ENCODE peak calls at places on chromosomes 13 and 19, in nine cellular contexts. One of them, this sample, is unnamed.

GRCh38 chr13:48448963-48449614 is 36.2 kb upstream of the LPAR6 start:
- DNase-seq in esophagus muscularis mucosa: no peak
- DNase-seq in cardiac fibroblast: peak
- DNase-seq in right atrium auricular region: no peak
- DNase-seq in endothelial cell: no peak
- DNase-seq in left ventricle myocardium inferior: no peak
- DNase-seq in K562: no peak
- DNase-seq in HFF-Myc: no peak
- DNase-seq in thyroid gland: no peak
- DNase-seq in this sample: no peak

GRCh38 chr13:90867336-90867683 is 480.2 kb upstream of the MIR17HG start:
- DNase-seq in esophagus muscularis mucosa: no peak
- DNase-seq in cardiac fibroblast: peak
- DNase-seq in right atrium auricular region: peak
- DNase-seq in endothelial cell: peak
- DNase-seq in left ventricle myocardium inferior: peak
- DNase-seq in K562: peak
- DNase-seq in HFF-Myc: peak
- DNase-seq in thyroid gland: peak
- DNase-seq in this sample: no peak

GRCh38 chr13:38103851-38104250 is 234.3 kb upstream of the TRPC4 start:
- DNase-seq in esophagus muscularis mucosa: no peak
- DNase-seq in cardiac fibroblast: peak
- DNase-seq in right atrium auricular region: no peak
- DNase-seq in endothelial cell: no peak
- DNase-seq in left ventricle myocardium inferior: no peak
- DNase-seq in K562: no peak
- DNase-seq in HFF-Myc: no peak
- DNase-seq in thyroid gland: no peak
- DNase-seq in this sample: no peak

GRCh38 chr19:30089086-30089665 is 147.1 kb downstream of the URI1 start:
- DNase-seq in esophagus muscularis mucosa: no peak
- DNase-seq in cardiac fibroblast: no peak
- DNase-seq in right atrium auricular region: no peak
- DNase-seq in endothelial cell: no peak
- DNase-seq in left ventricle myocardium inferior: no peak
- DNase-seq in K562: no peak
- DNase-seq in HFF-Myc: no peak
- DNase-seq in thyroid gland: no peak
- DNase-seq in this sample: no peak

GRCh38 chr13:74641586-74641985 is 507.4 kb upstream of the KLF12 start:
- DNase-seq in esophagus muscularis mucosa: no peak
- DNase-seq in cardiac fibroblast: peak
- DNase-seq in right atrium auricular region: no peak
- DNase-seq in endothelial cell: no peak
- DNase-seq in left ventricle myocardium inferior: no peak
- DNase-seq in K562: no peak
- DNase-seq in HFF-Myc: no peak
- DNase-seq in thyroid gland: peak
- DNase-seq in this sample: no peak

GRCh38 chr13:38530492-38530891 is 156.4 kb upstream of the FREM2 start:
- DNase-seq in esophagus muscularis mucosa: no peak
- DNase-seq in cardiac fibroblast: peak
- DNase-seq in right atrium auricular region: no peak
- DNase-seq in endothelial cell: no peak
- DNase-seq in left ventricle myocardium inferior: no peak
- DNase-seq in K562: no peak
- DNase-seq in HFF-Myc: peak
- DNase-seq in thyroid gland: no peak
- DNase-seq in this sample: no peak

GRCh38 chr13:110307697-110308376 is 753 bp downstream of the COL4A2 start:
- DNase-seq in esophagus muscularis mucosa: no peak
- DNase-seq in cardiac fibroblast: no peak
- DNase-seq in right atrium auricular region: peak
- DNase-seq in endothelial cell: no peak
- DNase-seq in left ventricle myocardium inferior: no peak
- DNase-seq in K562: no peak
- DNase-seq in HFF-Myc: no peak
- DNase-seq in thyroid gland: peak
- DNase-seq in this sample: no peak

GRCh38 chr13:25085125-25085742 is 10.7 kb upstream of the PABPC3 start:
- DNase-seq in esophagus muscularis mucosa: peak
- DNase-seq in cardiac fibroblast: peak
- DNase-seq in right atrium auricular region: no peak
- DNase-seq in endothelial cell: peak
- DNase-seq in left ventricle myocardium inferior: no peak
- DNase-seq in K562: peak
- DNase-seq in HFF-Myc: peak
- DNase-seq in thyroid gland: peak
- DNase-seq in this sample: no peak

GRCh38 chr13:110593430-110594130 is 21.8 kb upstream of the NAXD start:
- DNase-seq in esophagus muscularis mucosa: no peak
- DNase-seq in cardiac fibroblast: peak
- DNase-seq in right atrium auricular region: no peak
- DNase-seq in endothelial cell: no peak
- DNase-seq in left ventricle myocardium inferior: no peak
- DNase-seq in K562: peak
- DNase-seq in HFF-Myc: peak
- DNase-seq in thyroid gland: peak
- DNase-seq in this sample: no peak

GRCh38 chr13:71922191-71922590 is 55.2 kb upstream of the DACH1 start:
- DNase-seq in esophagus muscularis mucosa: no peak
- DNase-seq in cardiac fibroblast: peak
- DNase-seq in right atrium auricular region: no peak
- DNase-seq in endothelial cell: no peak
- DNase-seq in left ventricle myocardium inferior: no peak
- DNase-seq in K562: no peak
- DNase-seq in HFF-Myc: no peak
- DNase-seq in thyroid gland: no peak
- DNase-seq in this sample: no peak

GRCh38 chr19:18832331-18833140 is 777 bp downstream of the UPF1 start:
- DNase-seq in esophagus muscularis mucosa: no peak
- DNase-seq in cardiac fibroblast: peak
- DNase-seq in right atrium auricular region: no peak
- DNase-seq in endothelial cell: peak
- DNase-seq in left ventricle myocardium inferior: no peak
- DNase-seq in K562: peak
- DNase-seq in HFF-Myc: no peak
- DNase-seq in thyroid gland: peak
- DNase-seq in this sample: no peak

DNA sequence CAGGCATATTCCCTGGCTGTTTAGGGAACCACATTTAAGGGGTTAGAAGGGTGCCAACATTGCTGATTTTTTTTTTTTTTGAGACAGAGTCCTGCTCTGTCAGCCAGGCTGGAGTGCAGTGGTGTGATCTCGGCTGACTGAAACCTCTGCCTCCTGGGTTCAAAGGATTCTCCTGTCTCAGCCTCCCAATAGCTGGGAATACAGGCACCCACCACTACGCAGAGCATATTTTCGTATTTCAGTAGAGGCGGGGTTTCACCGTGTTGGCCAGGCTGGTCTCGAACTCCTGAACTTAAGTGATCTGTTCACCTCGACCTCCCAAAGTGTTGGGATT is 7.8 kb upstream of the CRX start:
- DNase-seq in esophagus muscularis mucosa: no peak
- DNase-seq in cardiac fibroblast: no peak
- DNase-seq in right atrium auricular region: no peak
- DNase-seq in endothelial cell: no peak
- DNase-seq in left ventricle myocardium inferior: no peak
- DNase-seq in K562: no peak
- DNase-seq in HFF-Myc: no peak
- DNase-seq in thyroid gland: no peak
- DNase-seq in this sample: no peak
- TF ChIP-seq CTCF in esophagus muscularis mucosa: peak
- TF ChIP-seq CTCF in cardiac fibroblast: no peak
- TF ChIP-seq CTCF in right atrium auricular region: no peak
- TF ChIP-seq CTCF in endothelial cell: peak
- TF ChIP-seq CTCF in left ventricle myocardium inferior: no peak
- TF ChIP-seq CTCF in K562: no peak
- TF ChIP-seq CTCF in HFF-Myc: no peak
- TF ChIP-seq CTCF in thyroid gland: no peak
- TF ChIP-seq CTCF in this sample: no peak

GRCh38 chr13:99278199-99278598 is 20.0 kb upstream of the GPR18 start:
- DNase-seq in esophagus muscularis mucosa: no peak
- DNase-seq in cardiac fibroblast: no peak
- DNase-seq in right atrium auricular region: no peak
- DNase-seq in endothelial cell: no peak
- DNase-seq in left ventricle myocardium inferior: no peak
- DNase-seq in K562: no peak
- DNase-seq in HFF-Myc: no peak
- DNase-seq in thyroid gland: no peak
- DNase-seq in this sample: no peak

GRCh38 chr13:99277629-99278028 is 19.4 kb upstream of the GPR18 start:
- DNase-seq in esophagus muscularis mucosa: no peak
- DNase-seq in cardiac fibroblast: no peak
- DNase-seq in right atrium auricular region: no peak
- DNase-seq in endothelial cell: no peak
- DNase-seq in left ventricle myocardium inferior: no peak
- DNase-seq in K562: no peak
- DNase-seq in HFF-Myc: no peak
- DNase-seq in thyroid gland: no peak
- DNase-seq in this sample: no peak

GRCh38 chr13:99278843-99279242 is 20.7 kb upstream of the GPR18 start:
- DNase-seq in esophagus muscularis mucosa: no peak
- DNase-seq in cardiac fibroblast: no peak
- DNase-seq in right atrium auricular region: no peak
- DNase-seq in endothelial cell: no peak
- DNase-seq in left ventricle myocardium inferior: no peak
- DNase-seq in K562: no peak
- DNase-seq in HFF-Myc: no peak
- DNase-seq in thyroid gland: no peak
- DNase-seq in this sample: no peak

GRCh38 chr13:99275093-99275469 is 16.9 kb upstream of the GPR18 start:
- DNase-seq in esophagus muscularis mucosa: no peak
- DNase-seq in cardiac fibroblast: peak
- DNase-seq in right atrium auricular region: no peak
- DNase-seq in endothelial cell: no peak
- DNase-seq in left ventricle myocardium inferior: no peak
- DNase-seq in K562: no peak
- DNase-seq in HFF-Myc: peak
- DNase-seq in thyroid gland: peak
- DNase-seq in this sample: no peak

GRCh38 chr13:99276706-99277105 is 18.5 kb upstream of the GPR18 start:
- DNase-seq in esophagus muscularis mucosa: no peak
- DNase-seq in cardiac fibroblast: no peak
- DNase-seq in right atrium auricular region: no peak
- DNase-seq in endothelial cell: no peak
- DNase-seq in left ventricle myocardium inferior: no peak
- DNase-seq in K562: no peak
- DNase-seq in HFF-Myc: no peak
- DNase-seq in thyroid gland: no peak
- DNase-seq in this sample: no peak
- TF ChIP-seq CTCF in esophagus muscularis mucosa: no peak
- TF ChIP-seq CTCF in cardiac fibroblast: no peak
- TF ChIP-seq CTCF in right atrium auricular region: no peak
- TF ChIP-seq CTCF in endothelial cell: no peak
- TF ChIP-seq CTCF in left ventricle myocardium inferior: no peak
- TF ChIP-seq CTCF in K562: no peak
- TF ChIP-seq CTCF in HFF-Myc: no peak
- TF ChIP-seq CTCF in thyroid gland: no peak
- TF ChIP-seq CTCF in this sample: no peak

GRCh38 chr19:8319807-8320520 is 1.2 kb downstream of the NDUFA7 start:
- DNase-seq in esophagus muscularis mucosa: no peak
- DNase-seq in cardiac fibroblast: no peak
- DNase-seq in right atrium auricular region: no peak
- DNase-seq in endothelial cell: no peak
- DNase-seq in left ventricle myocardium inferior: no peak
- DNase-seq in K562: no peak
- DNase-seq in HFF-Myc: no peak
- DNase-seq in thyroid gland: no peak
- DNase-seq in this sample: no peak
- TF ChIP-seq CTCF in esophagus muscularis mucosa: no peak
- TF ChIP-seq CTCF in cardiac fibroblast: no peak
- TF ChIP-seq CTCF in right atrium auricular region: no peak
- TF ChIP-seq CTCF in endothelial cell: no peak
- TF ChIP-seq CTCF in left ventricle myocardium inferior: no peak
- TF ChIP-seq CTCF in K562: no peak
- TF ChIP-seq CTCF in HFF-Myc: no peak
- TF ChIP-seq CTCF in thyroid gland: no peak
- TF ChIP-seq CTCF in this sample: no peak

GRCh38 chr19:7292950-7293794 is 1.0 kb downstream of the INSR start:
- DNase-seq in esophagus muscularis mucosa: no peak
- DNase-seq in cardiac fibroblast: peak
- DNase-seq in right atrium auricular region: peak
- DNase-seq in endothelial cell: peak
- DNase-seq in left ventricle myocardium inferior: peak
- DNase-seq in K562: no peak
- DNase-seq in HFF-Myc: no peak
- DNase-seq in thyroid gland: peak
- DNase-seq in this sample: no peak

GRCh38 chr19:7292352-7292949 is 1.8 kb downstream of the INSR start:
- DNase-seq in esophagus muscularis mucosa: no peak
- DNase-seq in cardiac fibroblast: no peak
- DNase-seq in right atrium auricular region: no peak
- DNase-seq in endothelial cell: no peak
- DNase-seq in left ventricle myocardium inferior: no peak
- DNase-seq in K562: no peak
- DNase-seq in HFF-Myc: no peak
- DNase-seq in thyroid gland: no peak
- DNase-seq in this sample: no peak

GRCh38 chr19:7295912-7296486 is 1.8 kb upstream of the INSR start:
- DNase-seq in esophagus muscularis mucosa: no peak
- DNase-seq in cardiac fibroblast: no peak
- DNase-seq in right atrium auricular region: no peak
- DNase-seq in endothelial cell: no peak
- DNase-seq in left ventricle myocardium inferior: no peak
- DNase-seq in K562: no peak
- DNase-seq in HFF-Myc: no peak
- DNase-seq in thyroid gland: no peak
- DNase-seq in this sample: no peak

GRCh38 chr19:7293795-7294570 is at the start of gene INSR:
- DNase-seq in esophagus muscularis mucosa: peak
- DNase-seq in cardiac fibroblast: peak
- DNase-seq in right atrium auricular region: peak
- DNase-seq in endothelial cell: peak
- DNase-seq in left ventricle myocardium inferior: peak
- DNase-seq in K562: peak
- DNase-seq in HFF-Myc: peak
- DNase-seq in thyroid gland: peak
- DNase-seq in this sample: peak

DNA sequence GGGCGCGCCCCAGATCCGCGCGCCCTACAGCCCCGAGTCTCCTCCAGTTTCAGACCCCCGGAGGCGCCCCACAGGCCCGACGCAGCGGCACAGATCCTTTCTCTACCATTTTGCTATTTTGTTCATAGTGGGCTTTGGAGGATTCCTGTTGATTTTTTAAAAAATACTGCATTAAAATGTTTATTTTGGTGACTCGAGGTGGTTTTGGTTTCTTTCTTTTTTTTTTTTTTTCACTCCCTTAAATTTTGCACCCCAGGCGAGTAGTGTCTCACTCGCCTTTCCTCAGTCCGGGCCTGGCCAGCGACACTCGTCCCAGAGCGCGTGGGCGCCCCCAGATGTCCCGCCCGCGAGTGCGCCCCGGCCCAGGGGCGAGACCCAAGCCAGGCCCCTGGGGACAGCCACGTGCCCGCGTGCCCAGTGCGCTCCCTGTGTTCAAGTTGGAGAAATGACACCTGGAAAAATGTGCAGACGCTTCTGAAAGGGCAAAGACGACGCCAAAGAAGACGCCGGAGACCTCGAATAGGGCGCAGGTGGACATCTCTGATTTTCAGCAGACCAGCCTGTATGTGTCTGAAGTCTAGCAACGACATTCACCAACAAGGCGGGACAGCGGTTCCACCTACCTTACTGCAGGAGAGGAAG is 478 bp upstream of the INSR start:
- DNase-seq in esophagus muscularis mucosa: no peak
- DNase-seq in cardiac fibroblast: peak
- DNase-seq in right atrium auricular region: peak
- DNase-seq in endothelial cell: peak
- DNase-seq in left ventricle myocardium inferior: peak
- DNase-seq in K562: peak
- DNase-seq in HFF-Myc: peak
- DNase-seq in thyroid gland: peak
- DNase-seq in this sample: peak
- TF ChIP-seq CTCF in esophagus muscularis mucosa: peak
- TF ChIP-seq CTCF in cardiac fibroblast: no peak
- TF ChIP-seq CTCF in right atrium auricular region: peak
- TF ChIP-seq CTCF in endothelial cell: no peak
- TF ChIP-seq CTCF in left ventricle myocardium inferior: peak
- TF ChIP-seq CTCF in K562: no peak
- TF ChIP-seq CTCF in HFF-Myc: peak
- TF ChIP-seq CTCF in thyroid gland: peak
- TF ChIP-seq CTCF in this sample: peak

This sample was measured in osteocyte.